ENCODE peak calls at places on chromosomes 13 and 19, in seven cellular contexts. B is lung, A is uterus, L is left lung, Y is cardiac muscle cell, Z is HCT116, C is stomach. U is an unnamed sample.

GRCh38 chr13:100176781-100177389 is 88.0 kb downstream of the PCCA start:
- DNase-seq in B (no peak), A (no peak), L (no peak), Y (peak; percentile 68), Z (no peak), C (no peak), U (no peak)

GRCh38 chr13:30442854-30443379 is 20.6 kb downstream of the UBE2L5 start:
- DNase-seq in B (no peak), A (no peak), L (no peak), Y (no peak), Z (no peak), C (no peak), U (no peak)

GRCh38 chr13:60427285-60427684 is 30.3 kb downstream of the TDRD3 start:
- DNase-seq in B (no peak), A (no peak), L (no peak), Y (no peak), Z (no peak), C (no peak), U (no peak)

GRCh38 chr19:41792513-41793413 is 3.6 kb upstream of the CEACAM3 start:
- DNase-seq in B (peak; percentile 68), A (no peak), L (peak; percentile 92), Y (peak; percentile 61), Z (peak; percentile 58), C (peak; percentile 61), U (peak; percentile 68)

GRCh38 chr13:27470042-27470830 is 19.9 kb upstream of the MTIF3 start:
- DNase-seq in B (no peak), A (no peak), L (no peak), Y (no peak), Z (no peak), C (no peak), U (no peak)

GRCh38 chr19:6268382-6268771 is 11.4 kb downstream of the MLLT1 start:
- DNase-seq in B (no peak), A (no peak), L (no peak), Y (no peak), Z (no peak), C (no peak), U (no peak)

GRCh38 chr19:34662919-34663318 is 14.0 kb downstream of the SCGB2B2 start:
- DNase-seq in B (no peak), A (no peak), L (no peak), Y (peak; percentile 17), Z (peak; percentile 41), C (no peak), U (no peak)

GRCh38 chr19:14434157-14434501 is 1.0 kb downstream of the PKN1 start:
- DNase-seq in B (no peak), A (no peak), L (no peak), Y (no peak), Z (no peak), C (peak; percentile 28), U (no peak)

GRCh38 chr13:33080962-33081655 is 64.9 kb downstream of the KL start:
- DNase-seq in B (no peak), A (no peak), L (no peak), Y (peak; percentile 29), Z (no peak), C (no peak), U (no peak)

GRCh38 chr19:10152100-10152499 is 32.4 kb upstream of the EIF3G start:
- DNase-seq in B (no peak), A (no peak), L (no peak), Y (no peak), Z (no peak), C (no peak), U (no peak)

GRCh38 chr13:52707375-52707774 is 32.2 kb downstream of the CNMD start:
- DNase-seq in B (no peak), A (no peak), L (no peak), Y (peak; percentile 5), Z (no peak), C (no peak), U (no peak)

GRCh38 chr19:14758816-14759215 is 19.5 kb downstream of the ADGRE2 start:
- DNase-seq in B (no peak), A (no peak), L (no peak), Y (no peak), Z (no peak), C (no peak), U (peak; percentile 12)

GRCh38 chr13:50735071-50735470 is 108.4 kb downstream of the DLEU7 start:
- DNase-seq in B (no peak), A (no peak), L (no peak), Y (no peak), Z (no peak), C (no peak), U (no peak)

GRCh38 chr13:28837111-28837510 is 17.0 kb downstream of the MTUS2 start:
- DNase-seq in B (no peak), A (no peak), L (no peak), Y (no peak), Z (no peak), C (no peak), U (no peak)

GRCh38 chr13:94173312-94173854 is 306.1 kb downstream of the DCT start:
- DNase-seq in B (no peak), A (no peak), L (no peak), Y (no peak), Z (no peak), C (no peak), U (no peak)

GRCh38 chr19:44807162-44807561 is 1.7 kb upstream of the BCAM start:
- DNase-seq in B (peak; percentile 40), A (no peak), L (no peak), Y (no peak), Z (no peak), C (peak; percentile 58), U (peak; percentile 64)

GRCh38 chr19:32053366-32053765 is 292.0 kb upstream of the ZNF507 start:
- DNase-seq in B (no peak), A (no peak), L (no peak), Y (no peak), Z (no peak), C (no peak), U (no peak)

GRCh38 chr19:31350693-31351211 is 1.5 kb upstream of the TSHZ3 start:
- DNase-seq in B (no peak), A (peak; percentile 69), L (peak; percentile 88), Y (peak; percentile 66), Z (no peak), C (peak; percentile 43), U (no peak)

GRCh38 chr13:51632643-51633357 is 48.5 kb downstream of the WDFY2 start:
- DNase-seq in B (no peak), A (no peak), L (no peak), Y (no peak), Z (no peak), C (no peak), U (no peak)

GRCh38 chr13:43348397-43348796 is 325.0 kb downstream of the DNAJC15 start:
- DNase-seq in B (no peak), A (no peak), L (no peak), Y (no peak), Z (no peak), C (no peak), U (peak; percentile 43)

GRCh38 chr19:2385053-2385721 is 25.1 kb downstream of the TMPRSS9 start:
- DNase-seq in B (no peak), A (peak; percentile 23), L (no peak), Y (peak; percentile 72), Z (peak; percentile 97), C (no peak), U (peak; percentile 80)

GRCh38 chr13:33611016-33611805 is 206.7 kb upstream of the RFC3 start:
- DNase-seq in B (peak; percentile 38), A (peak; percentile 48), L (no peak), Y (peak; percentile 95), Z (no peak), C (peak; percentile 65), U (no peak)

GRCh38 chr13:43905435-43906031 is 25.8 kb downstream of the LACC1 start:
- DNase-seq in B (no peak), A (peak; percentile 18), L (no peak), Y (peak; percentile 79), Z (peak; percentile 58), C (no peak), U (no peak)

GRCh38 chr19:1104452-1105216 is 840 bp downstream of the GPX4 start:
- DNase-seq in B (peak; percentile 72), A (peak; percentile 75), L (peak; percentile 93), Y (peak; percentile 80), Z (no peak), C (peak; percentile 69), U (no peak)

GRCh38 chr19:43581467-43581866 is 5.9 kb downstream of the PINLYP start:
- DNase-seq in B (no peak), A (no peak), L (no peak), Y (no peak), Z (no peak), C (no peak), U (no peak)
- H3K27ac ChIP-seq in B (no peak overlapping the region), A (peak overlapping the region; percentile 84), L (peak overlapping the region; percentile 50), Y (peak overlapping the region; percentile 28), Z (no peak overlapping the region), C (no peak overlapping the region), U (no peak overlapping the region)

DNA sequence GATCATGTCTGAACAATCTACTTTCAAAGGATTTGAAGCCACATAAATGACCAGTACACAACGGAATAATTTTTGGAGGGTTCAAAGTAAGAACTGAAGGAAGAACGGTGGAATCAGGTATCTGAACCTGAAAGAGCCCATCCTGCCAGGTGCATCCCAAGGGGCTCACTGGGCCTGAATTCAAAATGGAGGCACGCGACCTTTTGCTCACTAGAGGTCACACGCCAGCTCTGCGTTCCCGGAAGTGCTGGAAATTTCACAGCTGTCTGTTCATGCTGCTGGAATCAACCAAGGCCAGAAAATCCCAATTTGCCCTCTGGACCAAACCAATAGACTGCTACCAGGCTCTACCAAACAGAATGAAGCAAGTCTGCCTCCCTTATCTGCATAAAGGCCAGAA is 4.2 kb upstream of the RASA3 start:
- DNase-seq in B (no peak), A (no peak), L (peak; percentile 25), Y (no peak), Z (no peak), C (no peak), U (no peak)
- H3K27ac ChIP-seq in B (no peak overlapping the region), A (no peak overlapping the region), L (no peak overlapping the region), Y (no peak overlapping the region), Z (no peak overlapping the region), C (no peak overlapping the region), U (no peak overlapping the region)

DNA sequence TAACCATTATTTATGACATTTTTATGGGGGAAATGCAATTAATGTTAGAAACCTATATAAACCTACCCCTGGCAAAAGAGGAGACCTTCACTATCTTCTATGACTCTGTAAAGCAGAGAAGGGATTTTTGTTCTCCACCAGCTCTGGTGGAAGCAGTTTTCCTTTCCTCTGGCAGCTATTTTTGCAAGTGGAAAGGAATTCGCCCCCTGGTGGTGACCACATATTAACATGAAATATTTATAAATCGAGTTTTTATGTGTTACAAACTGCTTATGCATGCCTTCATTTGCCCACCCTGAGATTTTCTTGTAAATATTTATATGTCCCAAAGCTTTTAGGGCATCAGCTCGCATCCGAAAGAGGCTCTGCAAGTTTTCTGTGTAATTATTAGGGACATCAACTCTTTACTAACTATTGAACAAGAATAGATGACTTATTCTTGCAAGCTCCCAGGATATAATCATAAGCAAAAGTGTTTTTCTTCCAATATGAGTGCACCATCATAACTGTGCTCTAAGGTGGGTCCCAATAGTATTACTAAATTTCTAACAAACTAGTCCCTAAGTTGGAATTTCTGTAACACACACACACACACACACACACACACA is 62.4 kb downstream of the SERTM1 start:
- DNase-seq in B (peak; percentile 52), A (peak; percentile 35), L (no peak), Y (peak; percentile 80), Z (peak; percentile 31), C (peak; percentile 45), U (no peak)
- H3K27ac ChIP-seq in B (no peak overlapping the region), A (no peak overlapping the region), L (no peak overlapping the region), Y (no peak overlapping the region), Z (no peak overlapping the region), C (no peak overlapping the region), U (no peak overlapping the region)

GRCh38 chr13:91802957-91803356 is 404.5 kb downstream of the GPC5 start:
- DNase-seq in B (no peak), A (no peak), L (no peak), Y (no peak), Z (no peak), C (no peak), U (no peak)
- H3K27ac ChIP-seq in B (no peak overlapping the region), A (no peak overlapping the region), L (no peak overlapping the region), Y (no peak overlapping the region), Z (no peak overlapping the region), C (no peak overlapping the region), U (no peak overlapping the region)